ENCODE peak calls at places on chromosomes 12 and 14, in five cellular contexts. P is CD8-positive, alpha-beta T cell; S is right atrium auricular region; U is CD8-positive, alpha-beta memory T cell; Z is stomach. E is an unnamed sample.

GRCh38 chr12:49791700-49792099 is 36.5 kb downstream of the NCKAP5L start:
- DNase-seq in P (no peak), S (no peak), U (no peak), Z (no peak), E (no peak)

GRCh38 chr12:3137268-3137761 is 60.1 kb downstream of the TSPAN9 start:
- DNase-seq in P (no peak), S (no peak), U (no peak), Z (no peak), E (no peak)

GRCh38 chr14:31572955-31573354 is 11.8 kb downstream of the NUBPL start:
- DNase-seq in P (no peak), S (no peak), U (no peak), Z (no peak), E (no peak)

GRCh38 chr14:93759781-93760307 is 28.4 kb downstream of the PRIMA1 start:
- DNase-seq in P (no peak), S (peak; percentile 67), U (no peak), Z (no peak), E (no peak)

GRCh38 chr14:24179961-24180726 is 8.3 kb downstream of the REC8 start:
- DNase-seq in P (no peak), S (peak; percentile 66), U (no peak), Z (no peak), E (no peak)

GRCh38 chr12:19771858-19772257 is 332.6 kb downstream of the AEBP2 start:
- DNase-seq in P (no peak), S (no peak), U (no peak), Z (no peak), E (no peak)

GRCh38 chr14:101369916-101370592 is 191.2 kb upstream of the DIO3 start:
- DNase-seq in P (no peak), S (no peak), U (no peak), Z (no peak), E (peak; percentile 85)

GRCh38 chr12:7959278-7960063 is 23.5 kb upstream of the SLC2A3 start:
- DNase-seq in P (peak; percentile 70), S (no peak), U (peak; percentile 39), Z (no peak), E (no peak)

GRCh38 chr12:55036326-55036725 is 16.6 kb downstream of the NEUROD4 start:
- DNase-seq in P (no peak), S (no peak), U (no peak), Z (no peak), E (no peak)

GRCh38 chr12:52800259-52800917 is 4.5 kb upstream of the KRT3 start:
- DNase-seq in P (no peak), S (no peak), U (no peak), Z (peak; percentile 31), E (no peak)

GRCh38 chr12:52798003-52798670 is 2.2 kb upstream of the KRT3 start:
- DNase-seq in P (no peak), S (no peak), U (no peak), Z (no peak), E (no peak)

GRCh38 chr12:52801773-52802172 is 5.9 kb upstream of the KRT3 start:
- DNase-seq in P (no peak), S (no peak), U (no peak), Z (no peak), E (no peak)

GRCh38 chr12:52798671-52799497 is 3.0 kb upstream of the KRT3 start:
- DNase-seq in P (no peak), S (no peak), U (no peak), Z (no peak), E (no peak)

DNA sequence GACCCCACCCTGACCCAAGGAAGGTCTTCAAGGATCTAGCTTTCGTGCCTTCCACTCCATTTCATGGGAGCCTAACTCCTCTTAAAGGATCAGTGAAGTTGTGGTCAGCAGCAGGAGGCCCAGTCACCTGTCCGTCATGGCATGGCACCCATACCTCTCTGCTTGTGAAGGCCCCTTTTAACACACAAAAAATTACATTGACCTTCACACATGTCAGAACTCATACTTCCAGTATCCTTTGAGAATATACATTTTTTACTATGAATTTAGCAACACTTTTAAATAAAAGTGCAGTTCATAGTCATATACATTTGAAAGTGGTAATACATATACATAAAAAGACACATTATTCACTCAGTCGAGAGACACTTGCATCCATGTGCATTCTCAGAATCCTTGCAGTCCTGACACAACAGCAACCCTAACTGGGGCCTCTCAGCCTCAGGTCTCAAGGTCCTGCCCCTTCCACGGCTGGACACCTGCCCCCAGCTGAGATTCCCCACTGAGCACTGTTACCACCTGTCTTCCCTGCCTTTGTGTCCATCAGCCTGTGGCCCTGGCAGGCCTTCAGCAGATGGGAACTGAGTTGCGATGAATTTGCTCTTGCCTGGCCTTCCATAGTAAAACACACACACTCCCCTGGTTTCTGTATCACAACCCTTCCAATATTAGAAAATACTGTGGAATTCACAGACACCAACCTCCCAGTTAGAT is 3.7 kb upstream of the KRT3 start:
- DNase-seq in P (no peak), S (no peak), U (no peak), Z (no peak), E (no peak)
- H3K27ac ChIP-seq in P (no peak overlapping the region), S (no peak overlapping the region), U (no peak overlapping the region), Z (no peak overlapping the region), E (no peak overlapping the region)

DNA sequence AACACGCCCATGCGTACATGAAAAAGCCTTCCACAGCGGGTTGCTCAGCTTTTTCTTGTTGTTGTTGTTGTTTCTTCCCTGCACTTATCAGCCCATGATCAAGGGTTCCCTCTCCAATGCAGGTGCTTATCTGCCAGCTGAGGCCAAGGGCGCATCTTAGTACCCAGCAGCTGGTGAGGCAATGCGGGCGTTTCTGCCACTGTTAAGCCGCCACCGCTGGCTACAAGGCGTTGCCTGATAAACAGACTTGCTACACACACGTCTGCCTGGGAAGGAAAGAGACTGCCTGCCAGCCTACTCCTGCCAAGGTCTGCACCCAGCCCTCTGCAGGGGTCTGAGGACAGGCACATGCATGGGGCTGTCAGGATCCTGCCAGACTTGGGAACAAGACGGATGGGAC is 345.8 kb downstream of the BCL11B start:
- DNase-seq in P (peak; percentile 76), S (no peak), U (no peak), Z (no peak), E (no peak)
- H3K27ac ChIP-seq in P (peak overlapping the region; percentile 10), S (no peak overlapping the region), U (no peak overlapping the region), Z (no peak overlapping the region), E (no peak overlapping the region)

GRCh38 chr12:6277982-6278438 is 32.5 kb upstream of the PLEKHG6 start:
- DNase-seq in P (peak; percentile 52), S (no peak), U (no peak), Z (peak; percentile 68), E (no peak)
- H3K27ac ChIP-seq in P (no peak overlapping the region), S (peak overlapping the region; percentile 88), U (no peak overlapping the region), Z (peak overlapping the region; percentile 92), E (peak overlapping the region; percentile 86)

GRCh38 chr14:95499354-95499750 is 17.1 kb downstream of the SYNE3 start:
- DNase-seq in P (no peak), S (no peak), U (no peak), Z (no peak), E (no peak)

GRCh38 chr14:95498622-95499353 is 17.7 kb downstream of the SYNE3 start:
- DNase-seq in P (no peak), S (no peak), U (no peak), Z (no peak), E (no peak)

GRCh38 chr14:95502381-95502950 is 14.0 kb downstream of the SYNE3 start:
- DNase-seq in P (no peak), S (no peak), U (no peak), Z (no peak), E (no peak)

GRCh38 chr14:95500772-95501401 is 15.6 kb downstream of the SYNE3 start:
- DNase-seq in P (no peak), S (peak; percentile 83), U (no peak), Z (peak; percentile 51), E (no peak)

GRCh38 chr14:95500201-95500681 is 16.2 kb downstream of the SYNE3 start:
- DNase-seq in P (no peak), S (no peak), U (no peak), Z (no peak), E (no peak)
- H3K27ac ChIP-seq in P (no peak overlapping the region), S (peak overlapping the region; percentile 49), U (no peak overlapping the region), Z (no peak overlapping the region), E (peak overlapping the region; percentile 83)

GRCh38 chr14:103539056-103539825 is 10.2 kb downstream of the TRMT61A start:
- DNase-seq in P (no peak), S (no peak), U (no peak), Z (no peak), E (no peak)
- H3K27ac ChIP-seq in P (no peak overlapping the region), S (peak overlapping the region; percentile 74), U (no peak overlapping the region), Z (peak overlapping the region; percentile 53), E (peak overlapping the region; percentile 88)

DNA sequence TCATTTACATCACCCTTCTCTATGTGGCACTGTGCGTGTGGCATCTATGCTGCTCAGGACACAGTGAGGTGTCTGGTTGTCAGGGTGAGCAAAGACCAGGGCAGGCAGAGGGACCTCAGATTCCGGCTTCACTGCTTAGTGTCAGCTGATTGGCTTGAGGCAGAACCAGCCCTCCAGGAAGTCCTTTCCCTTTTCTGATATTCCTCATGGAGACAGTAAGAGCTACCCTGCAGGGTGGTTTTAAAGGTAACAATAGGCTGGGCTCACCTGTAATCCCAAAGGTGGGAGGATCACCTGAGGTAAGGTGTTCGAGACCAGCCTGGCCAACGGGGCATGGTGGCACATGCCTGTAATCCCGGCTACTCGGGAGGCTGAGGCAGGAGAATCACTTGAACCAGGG is 129.3 kb upstream of the AMIGO2 start:
- DNase-seq in P (no peak), S (no peak), U (no peak), Z (no peak), E (no peak)
- H3K27ac ChIP-seq in P (peak overlapping the region; percentile 2), S (no peak overlapping the region), U (no peak overlapping the region), Z (no peak overlapping the region), E (no peak overlapping the region)

DNA sequence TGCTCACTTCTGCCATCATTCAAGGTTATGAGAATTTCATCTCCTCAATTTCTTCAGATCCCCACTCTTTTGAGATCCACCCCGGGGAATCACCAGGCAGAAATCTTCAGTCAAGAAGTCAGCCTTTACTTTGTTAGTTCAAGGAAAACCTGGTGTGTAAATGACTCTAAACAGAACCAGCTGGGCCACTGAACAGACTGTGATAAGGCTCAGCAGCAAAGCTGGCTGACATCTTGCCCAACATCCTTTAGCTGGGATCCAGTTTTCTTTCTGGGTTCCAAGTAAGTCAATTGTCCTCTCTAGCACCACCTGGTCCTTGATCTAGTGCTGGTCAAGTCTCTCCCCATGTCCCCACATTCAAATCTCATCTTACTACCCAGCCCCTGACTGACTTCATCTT is 11.6 kb downstream of the CLMN start:
- DNase-seq in P (no peak), S (no peak), U (no peak), Z (no peak), E (no peak)
- H3K27ac ChIP-seq in P (no peak overlapping the region), S (no peak overlapping the region), U (no peak overlapping the region), Z (no peak overlapping the region), E (no peak overlapping the region)

GRCh38 chr14:54025661-54026060 is 69.0 kb upstream of the BMP4 start:
- DNase-seq in P (no peak), S (no peak), U (no peak), Z (no peak), E (no peak)

GRCh38 chr14:54026671-54027070 is 70.0 kb upstream of the BMP4 start:
- DNase-seq in P (no peak), S (no peak), U (no peak), Z (no peak), E (no peak)

GRCh38 chr14:54023027-54023426 is 66.4 kb upstream of the BMP4 start:
- DNase-seq in P (no peak), S (no peak), U (no peak), Z (no peak), E (no peak)
- H3K27ac ChIP-seq in P (no peak overlapping the region), S (no peak overlapping the region), U (no peak overlapping the region), Z (no peak overlapping the region), E (no peak overlapping the region)